ENCODE peak calls at places on chromosomes 1 and 21, in five cellular contexts. C, F, I, K and L are unnamed samples.

GRCh38 chr1:172704446-172705176 is 45.7 kb downstream of the FASLG start:
- DNase-seq in C (no peak), I (no peak), F (no peak), K (no peak), L (no peak)

GRCh38 chr1:91804546-91805023 is 81.4 kb downstream of the TGFBR3 start:
- DNase-seq in F (no peak), K (peak), C (no peak), I (peak), L (no peak)

GRCh38 chr1:208825305-208825704 is 581.1 kb upstream of the PLXNA2 start:
- DNase-seq in K (no peak), I (no peak), F (no peak), C (no peak), L (no peak)

GRCh38 chr1:154327466-154328317 is 2.4 kb downstream of the ATP8B2 start:
- DNase-seq in I (no peak), C (no peak), F (no peak), K (no peak), L (peak)

GRCh38 chr1:162276493-162276892 is 100.2 kb downstream of the SPATA46 start:
- DNase-seq in K (peak), I (peak), F (no peak), C (no peak), L (no peak)

GRCh38 chr1:12604114-12604874 is 13.7 kb downstream of the DHRS3 start:
- DNase-seq in C (no peak), K (peak), I (peak), F (no peak), L (no peak)

GRCh38 chr21:43916076-43916475 is 51.1 kb downstream of the AGPAT3 start:
- DNase-seq in C (no peak), I (no peak), K (no peak), F (no peak), L (no peak)

GRCh38 chr1:30604801-30605440 is 118.5 kb downstream of the MATN1 start:
- DNase-seq in F (no peak), I (no peak), K (no peak), C (no peak), L (no peak)

GRCh38 chr1:27544818-27545612 is 55.0 kb upstream of the WASF2 start:
- DNase-seq in C (no peak), I (peak), F (no peak), K (no peak), L (no peak)

GRCh38 chr1:202957733-202958543 is at the start of gene ADIPOR1:
- DNase-seq in F (peak), I (peak), C (no peak), K (peak), L (peak)

GRCh38 chr1:85135456-85135798 is 65.4 kb downstream of the SYDE2 start:
- DNase-seq in F (no peak), K (no peak), I (no peak), C (no peak), L (no peak)

DNA sequence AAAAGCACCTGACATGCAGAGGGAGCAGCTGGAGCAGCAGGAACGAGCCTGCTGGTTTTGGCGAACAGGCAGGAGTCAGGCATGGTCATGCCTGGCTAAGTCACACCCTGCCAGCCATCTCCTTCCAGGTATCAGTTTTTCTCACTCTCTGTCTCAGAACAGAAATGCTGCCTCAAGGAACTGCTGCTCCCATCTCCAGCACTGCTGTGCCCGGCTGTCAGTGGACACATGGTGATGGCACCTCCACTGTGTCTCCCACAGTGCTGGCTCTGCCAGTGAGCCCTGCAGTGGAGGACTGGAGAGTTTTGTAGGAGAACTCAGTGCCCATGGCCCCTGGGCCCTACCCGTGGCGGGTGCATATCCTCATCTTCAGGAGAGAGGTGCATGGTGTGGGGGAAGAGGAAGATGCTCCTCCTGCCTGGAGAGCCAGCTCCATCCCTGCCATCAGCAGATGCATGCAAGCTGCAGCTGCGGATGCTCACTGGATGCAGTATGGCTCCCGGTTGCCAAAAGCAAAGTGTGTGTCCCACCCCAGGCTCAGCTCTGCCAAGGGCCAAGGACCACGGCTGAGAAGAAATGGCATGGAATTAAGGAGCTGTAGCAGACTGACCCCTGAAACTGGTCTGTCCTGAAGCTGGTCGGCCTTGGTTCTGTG is 114.7 kb downstream of the GRIK3 start:
- DNase-seq in K (no peak), C (no peak), I (no peak), F (no peak), L (peak)
- H2BK12ac ChIP-seq in K (no peak), C (no peak), I (no peak), F (no peak), L (no peak)

DNA sequence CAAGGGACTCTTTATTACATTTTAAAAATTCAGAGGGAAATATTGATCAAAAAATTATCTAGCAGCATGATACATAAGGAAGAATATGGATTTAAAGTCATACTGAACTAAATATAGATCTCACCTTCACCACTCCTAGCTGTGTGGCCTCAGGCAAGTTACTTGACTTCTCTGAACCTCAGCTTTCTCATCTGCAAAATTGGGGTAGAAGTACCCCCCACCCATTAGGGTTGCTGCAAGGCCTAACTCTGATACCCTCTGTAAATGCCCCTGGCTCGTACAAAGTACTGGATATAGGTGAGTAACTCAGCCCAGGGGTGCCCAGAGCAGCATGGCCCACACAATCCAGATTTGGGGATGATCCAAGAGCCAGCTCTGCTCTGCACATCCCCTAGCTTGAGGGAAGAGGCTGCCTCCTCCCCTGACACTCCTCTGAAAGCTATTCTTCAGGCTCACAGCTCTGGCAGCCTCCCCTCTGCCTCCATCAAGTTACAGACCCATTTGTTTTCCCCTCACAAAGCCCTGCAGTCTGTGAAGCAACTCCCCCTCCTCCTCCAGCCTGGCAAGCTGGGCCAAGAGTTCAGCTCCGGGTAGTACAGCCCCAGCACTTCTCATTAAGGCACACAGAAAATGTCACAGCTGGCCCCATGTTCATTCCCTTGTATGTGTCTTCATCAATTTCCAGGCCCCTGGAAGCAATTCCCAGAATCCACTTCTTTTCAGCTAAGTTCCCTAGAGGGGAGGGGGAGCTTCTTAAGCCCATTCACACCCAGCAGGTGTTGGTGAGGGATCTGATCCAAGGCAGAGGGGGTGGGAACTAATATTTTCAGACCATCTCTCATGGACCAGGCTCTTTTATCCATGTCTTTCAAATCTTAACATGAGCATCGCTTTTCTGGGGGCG is 143.7 kb downstream of the PLPP3 start:
- DNase-seq in K (no peak), F (peak), C (no peak), I (no peak), L (peak)
- H2AK5ac ChIP-seq in K (peak), F (no peak), C (peak), I (no peak), L (no peak)

DNA sequence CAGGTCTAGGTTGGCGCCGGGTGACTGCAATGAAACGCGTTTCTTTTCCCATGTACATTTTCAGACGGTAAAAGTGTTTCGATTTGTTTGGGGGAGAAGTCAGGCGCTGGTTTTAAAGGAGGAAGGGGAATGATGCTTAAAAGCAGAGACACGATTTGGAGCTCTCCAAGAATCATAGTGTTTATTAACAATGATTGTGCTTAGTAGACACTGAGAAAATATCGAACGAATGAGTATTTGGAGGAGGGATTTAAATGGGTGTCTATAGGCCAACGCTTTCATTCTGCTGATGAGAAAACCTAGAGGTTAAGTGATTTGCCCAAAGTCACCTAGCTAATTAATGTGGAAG is 36.9 kb upstream of the JAK1 start:
- DNase-seq in C (no peak), F (no peak), I (no peak), K (no peak), L (no peak)
- H2BK12ac ChIP-seq in C (no peak), F (no peak), I (no peak), K (no peak), L (no peak)

DNA sequence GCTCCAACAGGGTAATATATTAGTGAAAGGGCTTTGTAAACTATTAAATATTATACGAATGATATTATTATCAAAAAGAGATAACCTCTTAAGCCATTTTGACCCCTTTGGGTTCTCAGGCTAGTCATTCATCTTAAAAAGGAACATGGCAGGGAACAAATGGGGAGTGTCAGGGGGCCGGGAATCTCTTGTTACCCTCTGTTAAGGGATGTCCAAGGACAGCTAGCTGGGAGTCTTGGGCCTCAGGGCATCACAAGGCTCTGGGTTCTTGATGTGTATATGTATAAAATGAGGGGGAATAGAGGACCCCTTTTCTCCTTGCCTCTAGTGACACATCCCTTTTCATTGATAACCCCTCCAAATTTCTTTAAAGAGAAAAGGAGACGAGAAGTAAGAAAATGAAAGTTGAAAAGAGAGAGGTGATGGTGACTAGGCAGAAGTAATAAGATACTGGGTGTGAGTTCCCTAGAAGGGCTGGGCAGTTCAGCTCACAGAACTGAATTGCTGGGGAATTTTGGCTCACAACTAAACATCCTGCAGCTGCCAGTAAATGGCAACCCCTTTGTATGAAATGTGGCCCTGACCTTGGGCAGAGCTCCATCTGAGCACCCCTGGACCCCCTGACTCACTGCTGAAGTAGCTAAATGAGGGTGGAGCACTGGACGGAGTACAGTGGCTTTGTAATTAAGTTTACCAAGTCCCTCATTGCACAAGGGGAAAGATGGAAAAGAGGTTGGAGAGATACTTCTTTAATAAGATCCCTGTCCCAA is 20.0 kb upstream of the ZNF326 start:
- DNase-seq in I (peak), C (no peak), K (no peak), F (no peak), L (no peak)
- H2AK5ac ChIP-seq in I (no peak), C (no peak), K (no peak), F (no peak), L (no peak)

DNA sequence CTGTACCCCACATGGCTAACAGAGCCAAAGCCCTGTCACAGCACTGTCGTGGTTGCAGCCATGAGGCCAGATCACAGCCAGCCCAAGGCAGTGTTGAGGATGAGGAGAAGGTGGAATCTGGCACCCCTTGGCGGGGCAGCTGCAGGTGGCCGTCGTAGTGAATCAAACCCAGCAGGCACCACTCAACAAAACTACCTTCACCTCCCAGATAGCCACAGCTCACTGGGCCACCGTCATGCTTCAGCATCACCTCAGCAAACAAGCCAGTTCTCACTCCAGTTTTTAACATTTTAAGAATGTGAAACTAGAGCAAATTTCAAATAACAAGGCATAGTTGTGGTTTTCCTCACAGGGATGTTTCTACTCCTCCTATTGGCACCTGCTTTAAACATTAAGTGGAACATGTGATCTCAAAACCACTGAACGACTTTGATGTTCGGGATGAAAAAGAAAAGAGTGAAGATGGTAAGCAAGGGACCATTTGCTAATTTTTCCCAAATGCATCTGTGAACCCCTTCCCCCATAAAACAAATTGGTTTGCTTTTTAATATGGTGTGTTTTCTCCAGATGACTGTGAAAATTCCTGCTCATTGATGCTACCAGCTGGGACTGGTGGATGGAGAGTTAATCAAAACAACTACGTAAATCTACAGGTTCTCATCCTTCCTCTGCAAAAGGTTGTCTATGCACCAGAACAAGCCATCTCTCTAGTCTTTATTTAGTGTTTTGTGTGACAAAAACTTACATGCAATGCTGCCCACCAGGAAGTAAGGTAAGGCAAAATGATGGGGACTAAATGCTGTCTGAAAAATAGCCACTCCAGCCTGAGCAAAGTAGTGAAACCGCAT is 45.5 kb downstream of the TOR1AIP2 start:
- DNase-seq in C (no peak), F (no peak), K (peak), I (no peak), L (no peak)
- H2BK12ac ChIP-seq in C (no peak), F (no peak), K (no peak), I (no peak), L (no peak)

DNA sequence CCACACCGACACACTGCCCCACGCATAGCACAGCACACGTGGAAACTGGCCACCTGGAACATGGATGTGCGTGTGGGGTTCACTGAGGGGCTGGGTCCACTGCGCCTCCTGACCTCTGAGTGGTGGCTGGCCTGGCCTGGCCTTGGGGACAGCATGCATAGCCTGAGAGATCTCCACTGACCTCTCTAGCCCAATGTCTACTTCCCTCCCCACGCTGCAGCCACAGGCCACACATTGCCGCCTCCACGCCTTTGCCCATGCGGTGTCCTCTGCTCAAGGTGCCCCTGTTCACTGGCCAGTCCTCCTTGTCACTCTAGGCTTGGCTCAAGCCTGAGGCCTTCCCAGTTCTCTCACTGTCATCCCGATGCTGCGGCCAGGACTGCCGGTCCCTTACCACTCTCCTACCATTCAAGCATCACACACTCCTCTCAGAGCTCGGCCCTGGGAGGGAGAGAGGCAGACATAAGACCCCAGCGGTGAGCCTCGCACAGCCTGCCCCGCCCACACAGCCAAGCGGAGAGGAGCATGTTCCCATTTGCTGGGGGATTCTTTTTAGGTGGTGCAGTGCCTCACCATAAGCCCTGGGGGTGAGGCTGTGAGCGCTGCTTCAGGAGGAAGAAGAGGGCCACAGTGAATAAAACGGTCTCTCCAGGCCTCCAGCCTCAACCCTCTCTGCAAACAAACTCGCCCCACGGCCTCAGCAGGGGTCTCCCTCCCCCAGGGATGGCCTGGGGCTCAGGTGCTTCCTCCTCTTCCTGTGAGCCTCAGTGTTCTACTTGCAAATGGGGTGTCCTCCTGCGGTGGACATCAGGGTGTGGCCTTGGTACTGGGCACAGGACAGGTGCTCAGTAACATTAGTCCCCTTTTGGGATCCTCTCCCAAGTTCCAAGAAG is 80.8 kb downstream of the DMRTB1 start:
- DNase-seq in F (no peak), I (no peak), C (no peak), K (no peak), L (no peak)
- H2AK5ac ChIP-seq in F (peak), I (peak), C (no peak), K (no peak), L (no peak)

GRCh38 chr1:65213271-65213905 is 65.4 kb downstream of the AK4 start:
- DNase-seq in K (no peak), C (no peak), I (no peak), F (no peak), L (no peak)

GRCh38 chr1:65221638-65222421 is 73.8 kb downstream of the AK4 start:
- DNase-seq in F (no peak), K (no peak), C (no peak), I (no peak), L (no peak)

GRCh38 chr1:65214340-65215027 is 66.5 kb downstream of the AK4 start:
- DNase-seq in K (no peak), F (no peak), I (no peak), C (no peak), L (no peak)

DNA sequence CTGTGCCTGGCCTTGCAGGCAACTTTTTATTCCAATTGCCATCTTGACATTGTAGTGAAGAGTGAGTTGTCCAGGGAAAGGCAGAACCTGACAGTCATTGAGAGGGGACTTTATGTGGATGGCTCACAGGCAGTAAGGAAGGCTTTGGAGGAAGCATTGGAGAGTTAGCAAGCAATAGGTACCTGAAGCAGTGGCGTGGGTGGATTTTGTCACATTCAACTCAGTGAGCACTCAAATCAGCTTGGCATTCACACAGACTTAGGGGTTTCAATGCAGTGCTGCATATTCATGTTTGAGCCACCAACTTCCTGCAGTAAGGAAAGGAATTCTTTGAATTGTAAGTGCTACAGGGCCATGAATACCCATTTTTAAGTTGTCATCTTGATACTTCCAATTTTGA is 69.0 kb downstream of the AK4 start:
- DNase-seq in I (no peak), C (no peak), K (no peak), F (no peak), L (no peak)
- H2BK12ac ChIP-seq in I (no peak), C (peak), K (no peak), F (no peak), L (no peak)